ENCODE peak calls at places on chromosome 14, in ten cellular contexts. R is A549, W is transverse colon, Y is HepG2, M is GM12878, C is suprapubic skin, G is ovary, L is upper lobe of left lung, T is stomach, Z is tibial nerve. S is an unnamed sample.
A peak's percentile ranks its signal among the peaks of the same experiment; 100 is the strongest.

GRCh38 chr14:89221109-89221508 is 195.9 kb downstream of the FOXN3 start:
- DNase-seq in W (no peak), R (peak; percentile 5), L (no peak), G (no peak), C (no peak), T (no peak), M (no peak), Z (no peak), Y (no peak), S (no peak)

GRCh38 chr14:87794566-87794965 is 198.4 kb downstream of the GALC start:
- DNase-seq in M (no peak), W (no peak), Y (no peak), G (no peak), L (no peak), Z (no peak), R (no peak), C (no peak), T (no peak), S (no peak)

GRCh38 chr14:32757568-32757967 is 181.1 kb upstream of the NPAS3 start:
- DNase-seq in M (no peak), R (no peak), G (no peak), T (no peak), C (no peak), Y (no peak), W (no peak), L (no peak), Z (no peak), S (no peak)

GRCh38 chr14:57526942-57527341 is 33.3 kb upstream of the CCDC198 start:
- DNase-seq in Z (no peak), W (no peak), Y (peak; percentile 12), G (no peak), L (no peak), M (no peak), R (peak; percentile 7), C (no peak), T (no peak), S (no peak)

GRCh38 chr14:99389171-99389826 is 91.4 kb downstream of the SETD3 start:
- DNase-seq in Y (peak; percentile 21), Z (no peak), W (peak; percentile 67), R (peak; percentile 60), M (no peak), G (peak; percentile 55), L (peak; percentile 60), C (no peak), T (peak; percentile 75), S (no peak)

GRCh38 chr14:91207008-91207407 is 37.5 kb downstream of the GPR68 start:
- DNase-seq in G (no peak), M (no peak), W (no peak), C (no peak), Z (no peak), R (no peak), L (no peak), Y (no peak), T (no peak), S (no peak)

GRCh38 chr14:66657780-66658179 is 149.8 kb downstream of the GPHN start:
- DNase-seq in T (no peak), L (no peak), Y (no peak), W (no peak), M (no peak), Z (no peak), R (no peak), C (no peak), G (no peak), S (no peak)

GRCh38 chr14:52926994-52927393 is 23.9 kb downstream of the FERMT2 start:
- DNase-seq in C (no peak), Y (peak; percentile 45), L (no peak), W (no peak), G (no peak), M (no peak), T (no peak), R (peak; percentile 20), Z (no peak), S (no peak)

GRCh38 chr14:39946796-39947195 is 514.6 kb upstream of the FBXO33 start:
- DNase-seq in R (peak; percentile 1), C (no peak), M (no peak), G (no peak), L (no peak), T (no peak), Y (no peak), W (no peak), Z (no peak), S (no peak)

GRCh38 chr14:31109257-31109656 is 83.1 kb upstream of the STRN3 start:
- DNase-seq in R (no peak), G (no peak), M (no peak), T (no peak), Y (no peak), C (no peak), Z (no peak), L (no peak), W (no peak), S (no peak)
- TF ChIP-seq POLR2A in R (no peak), G (no peak), M (no peak), T (no peak), Y (no peak), C (no peak), Z (no peak), L (no peak), W (no peak), S (no peak)

GRCh38 chr14:106874365-106874764 is 1348.0 kb downstream of the TMEM121 start:
- DNase-seq in L (no peak), C (no peak), T (no peak), Z (no peak), W (no peak), M (no peak), Y (no peak), R (no peak), G (no peak), S (no peak)
- H3K4me3 ChIP-seq in L (no peak overlapping the region), C (no peak overlapping the region), T (no peak overlapping the region), Z (no peak overlapping the region), W (no peak overlapping the region), M (no peak overlapping the region), Y (no peak overlapping the region), R (no peak overlapping the region), G (no peak overlapping the region), S (no peak overlapping the region)

GRCh38 chr14:100530270-100531072 is 56.7 kb downstream of the BEGAIN start:
- DNase-seq in Y (no peak), L (no peak), R (no peak), W (no peak), G (no peak), C (peak; percentile 50), T (no peak), M (no peak), Z (peak; percentile 3), S (peak; percentile 52)

GRCh38 chr14:100526632-100527031 is 60.6 kb downstream of the BEGAIN start:
- DNase-seq in W (no peak), G (no peak), C (peak; percentile 18), Z (peak; percentile 3), T (peak; percentile 23), L (peak; percentile 21), Y (no peak), M (no peak), R (no peak), S (peak; percentile 38)

GRCh38 chr14:100529561-100530031 is 57.6 kb downstream of the BEGAIN start:
- DNase-seq in L (peak; percentile 15), G (no peak), C (peak; percentile 55), W (no peak), T (peak; percentile 15), Y (no peak), R (no peak), M (no peak), Z (no peak), S (peak; percentile 56)

GRCh38 chr14:100531152-100531551 is 56.1 kb downstream of the BEGAIN start:
- DNase-seq in M (no peak), T (no peak), C (peak; percentile 41), L (no peak), Y (no peak), R (no peak), Z (peak; percentile 2), W (no peak), G (no peak), S (peak; percentile 44)

GRCh38 chr14:100528962-100529560 is 58.2 kb downstream of the BEGAIN start:
- DNase-seq in M (no peak), W (no peak), Z (no peak), R (no peak), C (peak; percentile 49), T (peak; percentile 24), G (no peak), L (no peak), Y (no peak), S (peak; percentile 42)
- TF ChIP-seq EP300 in M (no peak), W (no peak), Z (no peak), R (no peak), C (no peak), T (no peak), G (no peak), L (no peak), Y (no peak), S (no peak)

GRCh38 chr14:96627811-96628775 is 125.9 kb downstream of the PAPOLA start:
- DNase-seq in T (no peak), R (no peak), W (peak; percentile 1), G (no peak), L (no peak), Y (no peak), M (no peak), C (no peak), Z (no peak), S (no peak)

GRCh38 chr14:96629082-96629481 is 126.9 kb downstream of the PAPOLA start:
- DNase-seq in W (no peak), C (peak; percentile 51), Y (no peak), G (no peak), M (no peak), T (no peak), Z (no peak), R (no peak), L (no peak), S (no peak)

GRCh38 chr14:96626916-96627315 is 124.7 kb downstream of the PAPOLA start:
- DNase-seq in G (no peak), W (no peak), Z (no peak), M (no peak), L (no peak), R (no peak), C (no peak), Y (no peak), T (no peak), S (no peak)

GRCh38 chr14:96626121-96626768 is 124.1 kb downstream of the PAPOLA start:
- DNase-seq in C (no peak), L (no peak), T (no peak), G (no peak), Y (no peak), M (no peak), Z (no peak), R (no peak), W (peak; percentile 1), S (no peak)

GRCh38 chr14:96627386-96627785 is 125.2 kb downstream of the PAPOLA start:
- DNase-seq in T (no peak), M (no peak), Z (no peak), L (no peak), R (no peak), C (no peak), W (no peak), Y (no peak), G (no peak), S (no peak)
- TF ChIP-seq POLR2A in T (no peak), M (no peak), Z (no peak), L (no peak), R (no peak), C (no peak), W (no peak), Y (no peak), G (no peak), S (no peak)

S was measured in sigmoid colon.